ENCODE peak calls at places on chromosomes 1 and 21, in four cellular contexts. C, E, G and I are unnamed samples.
A peak's percentile ranks its signal among the peaks of the same experiment; 100 is the strongest.

GRCh38 chr1:219159946-219160645 is 13.6 kb upstream of the LYPLAL1 start:
- DNase-seq in C (no peak), E (peak; percentile 67), G (peak; percentile 10), I (no peak)

GRCh38 chr1:108691128-108691885 is 803 bp upstream of the PRPF38B start:
- DNase-seq in C (no peak), E (no peak), G (no peak), I (no peak)

GRCh38 chr21:14947613-14948160 is 117.1 kb downstream of the NRIP1 start:
- DNase-seq in C (no peak), E (no peak), G (no peak), I (no peak)

GRCh38 chr1:93871356-93871755 is 7.7 kb downstream of the DNTTIP2 start:
- DNase-seq in C (no peak), E (no peak), G (no peak), I (no peak)

GRCh38 chr1:160204526-160205241 is 500 bp upstream of the PEA15 start:
- DNase-seq in C (no peak), E (no peak), G (peak; percentile 21), I (no peak)

GRCh38 chr1:78831731-78832360 is 174.7 kb downstream of the ADGRL4 start:
- DNase-seq in C (no peak), E (peak; percentile 95), G (peak; percentile 97), I (no peak)

GRCh38 chr1:175188936-175189335 is 3.6 kb downstream of the KIAA0040 start:
- DNase-seq in C (no peak), E (no peak), G (no peak), I (no peak)

GRCh38 chr21:45180289-45180599 is 105.9 kb downstream of the ADARB1 start:
- DNase-seq in C (no peak), E (no peak), G (no peak), I (no peak)

GRCh38 chr1:157961805-157962762 is 31.4 kb upstream of the KIRREL1 start:
- DNase-seq in C (no peak), E (peak; percentile 72), G (peak; percentile 77), I (no peak)

GRCh38 chr1:87765686-87766085 is 437.0 kb downstream of the LMO4 start:
- DNase-seq in C (no peak), E (peak; percentile 40), G (peak; percentile 29), I (no peak)

GRCh38 chr21:43733529-43734071 is 14.7 kb downstream of the PDXK start:
- DNase-seq in C (no peak), E (peak; percentile 52), G (peak; percentile 57), I (no peak)

GRCh38 chr21:42309753-42310213 is 5.4 kb downstream of the TFF3 start:
- DNase-seq in C (no peak), E (peak; percentile 7), G (peak; percentile 21), I (peak; percentile 82)

GRCh38 chr1:228986093-228986904 is 251.0 kb downstream of the RHOU start:
- DNase-seq in C (no peak), E (peak; percentile 56), G (no peak), I (no peak)

GRCh38 chr1:186272486-186272885 is 102.6 kb downstream of the TPR start:
- DNase-seq in C (no peak), E (no peak), G (peak; percentile 3), I (no peak)

GRCh38 chr21:45412491-45412890 is 7.5 kb downstream of the COL18A1 start:
- DNase-seq in C (no peak), E (no peak), G (no peak), I (no peak)

GRCh38 chr1:50332941-50333594 is 90.2 kb downstream of the DMRTA2 start:
- DNase-seq in C (peak; percentile 47), E (peak; percentile 28), G (peak; percentile 35), I (peak; percentile 71)

GRCh38 chr1:41791667-41792484 is 126.8 kb downstream of the HIVEP3 start:
- DNase-seq in C (no peak), E (no peak), G (no peak), I (no peak)

GRCh38 chr21:31117046-31117916 is 79.0 kb upstream of the KRTAP19-8 start:
- DNase-seq in C (no peak), E (peak; percentile 80), G (peak; percentile 57), I (no peak)

GRCh38 chr1:37016121-37016520 is 18.2 kb downstream of the GRIK3 start:
- DNase-seq in C (no peak), E (no peak), G (no peak), I (no peak)

GRCh38 chr21:15406791-15407190 is 323.0 kb upstream of the USP25 start:
- DNase-seq in C (no peak), E (no peak), G (no peak), I (no peak)

GRCh38 chr1:239098400-239099037 is 287.8 kb upstream of the CHRM3 start:
- DNase-seq in C (no peak), E (no peak), G (no peak), I (no peak)